ENCODE peak calls at places on chromosomes 11 and 22, in four cellular contexts. One of them, this sample, is unnamed.

GRCh38 chr22:20217563-20217962 is 50.6 kb downstream of the RTN4R start:
- DNase-seq in MM.1S: no peak
- DNase-seq in GM23248: no peak
- DNase-seq in GM23338: no peak
- DNase-seq in this sample: no peak

GRCh38 chr11:46389450-46390330 is 1.9 kb downstream of the CHRM4 start:
- DNase-seq in MM.1S: peak
- DNase-seq in GM23248: peak
- DNase-seq in GM23338: peak
- DNase-seq in this sample: peak

GRCh38 chr11:129249923-129250322 is 57.8 kb upstream of the ARHGAP32 start:
- DNase-seq in MM.1S: no peak
- DNase-seq in GM23248: peak
- DNase-seq in GM23338: no peak
- DNase-seq in this sample: no peak

GRCh38 chr11:7595016-7595869 is 78.1 kb downstream of the CYB5R2 start:
- DNase-seq in MM.1S: no peak
- DNase-seq in GM23248: peak
- DNase-seq in GM23338: peak
- DNase-seq in this sample: no peak

GRCh38 chr22:39312410-39312809 is 7.0 kb downstream of the RPL3 start:
- DNase-seq in MM.1S: no peak
- DNase-seq in GM23248: peak
- DNase-seq in GM23338: no peak
- DNase-seq in this sample: no peak

GRCh38 chr11:61189933-61190332 is 13.4 kb upstream of the PGA3 start:
- DNase-seq in MM.1S: no peak
- DNase-seq in GM23248: no peak
- DNase-seq in GM23338: no peak
- DNase-seq in this sample: no peak

GRCh38 chr11:2468363-2469240 is 23.8 kb downstream of the KCNQ1 start:
- DNase-seq in MM.1S: no peak
- DNase-seq in GM23248: no peak
- DNase-seq in GM23338: no peak
- DNase-seq in this sample: peak

GRCh38 chr11:27291302-27291889 is 71.6 kb downstream of the CCDC34 start:
- DNase-seq in MM.1S: no peak
- DNase-seq in GM23248: peak
- DNase-seq in GM23338: peak
- DNase-seq in this sample: peak

GRCh38 chr11:36265793-36266628 is 23.2 kb downstream of the COMMD9 start:
- DNase-seq in MM.1S: peak
- DNase-seq in GM23248: peak
- DNase-seq in GM23338: peak
- DNase-seq in this sample: peak

GRCh38 chr11:68342459-68343158 is 30.2 kb downstream of the LRP5 start:
- DNase-seq in MM.1S: no peak
- DNase-seq in GM23248: no peak
- DNase-seq in GM23338: peak
- DNase-seq in this sample: peak

GRCh38 chr11:69899957-69900821 is 81.0 kb upstream of the FGF3 start:
- DNase-seq in MM.1S: no peak
- DNase-seq in GM23248: no peak
- DNase-seq in GM23338: no peak
- DNase-seq in this sample: peak

GRCh38 chr11:122984186-122985011 is 2.8 kb upstream of the BSX start:
- DNase-seq in MM.1S: no peak
- DNase-seq in GM23248: peak
- DNase-seq in GM23338: peak
- DNase-seq in this sample: no peak

GRCh38 chr11:44784784-44785183 is 58.0 kb downstream of the TSPAN18 start:
- DNase-seq in MM.1S: no peak
- DNase-seq in GM23248: no peak
- DNase-seq in GM23338: no peak
- DNase-seq in this sample: no peak

GRCh38 chr11:121792185-121792584 is 323.8 kb downstream of the BLID start:
- DNase-seq in MM.1S: no peak
- DNase-seq in GM23248: no peak
- DNase-seq in GM23338: no peak
- DNase-seq in this sample: no peak

GRCh38 chr22:39601180-39601535 is 30.6 kb downstream of the CACNA1I start:
- DNase-seq in MM.1S: no peak
- DNase-seq in GM23248: no peak
- DNase-seq in GM23338: no peak
- DNase-seq in this sample: no peak

GRCh38 chr11:87851234-87851633 is 324.0 kb downstream of the RAB38 start:
- DNase-seq in MM.1S: no peak
- DNase-seq in GM23248: peak
- DNase-seq in GM23338: no peak
- DNase-seq in this sample: no peak

GRCh38 chr11:128207861-128208321 is 379.5 kb downstream of the ETS1 start:
- DNase-seq in MM.1S: no peak
- DNase-seq in GM23248: peak
- DNase-seq in GM23338: no peak
- DNase-seq in this sample: peak

GRCh38 chr11:80773919-80774318 is 1333.1 kb upstream of the TENM4 start:
- DNase-seq in MM.1S: no peak
- DNase-seq in GM23248: no peak
- DNase-seq in GM23338: no peak
- DNase-seq in this sample: no peak

GRCh38 chr22:18031670-18032454 is 7.5 kb upstream of the MICAL3 start:
- DNase-seq in MM.1S: no peak
- DNase-seq in GM23248: peak
- DNase-seq in GM23338: no peak
- DNase-seq in this sample: peak

DNA sequence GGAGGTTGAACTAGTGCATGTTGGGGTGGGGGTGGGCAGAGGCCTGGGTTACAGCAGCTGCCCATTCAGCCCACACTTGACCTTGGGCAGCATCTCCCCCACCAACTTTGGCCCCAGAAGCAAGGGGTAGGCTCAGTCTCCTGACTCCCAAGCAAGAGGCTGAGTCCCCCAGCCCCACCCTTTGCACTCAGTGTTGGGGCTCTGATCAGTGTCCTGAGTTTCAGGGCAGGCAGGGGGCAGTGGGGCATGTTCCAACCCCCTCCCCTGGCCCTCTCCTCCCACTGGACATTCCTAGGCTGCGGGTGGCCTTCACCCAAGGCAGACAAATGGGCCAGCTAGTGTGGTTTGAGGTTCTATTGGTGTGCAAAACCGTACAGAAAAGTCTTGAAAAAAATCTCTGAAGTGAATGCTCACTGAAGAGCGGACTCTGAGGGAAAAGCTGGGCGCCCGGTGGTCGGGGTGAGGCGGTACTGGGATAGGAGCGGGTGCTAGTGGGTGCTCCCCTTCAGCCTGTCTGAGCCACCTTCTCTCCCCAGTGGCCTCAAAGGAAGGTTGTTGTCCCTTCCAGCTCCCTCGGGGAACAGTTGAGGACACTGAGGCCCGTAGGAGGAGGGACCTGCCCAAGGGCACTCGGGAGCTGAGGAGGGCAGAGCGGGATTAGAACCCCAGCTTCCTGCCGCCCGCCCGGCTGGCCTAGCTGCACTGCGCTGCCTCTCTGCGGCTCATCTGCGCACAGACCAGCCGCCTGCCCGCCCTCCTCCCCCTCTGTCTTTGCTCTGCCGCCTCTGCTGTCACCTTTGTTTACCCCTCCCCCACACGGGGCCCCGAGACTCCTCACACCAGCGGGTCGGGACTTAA is 4.0 kb downstream of the KCNC1 start:
- DNase-seq in MM.1S: no peak
- DNase-seq in GM23248: no peak
- DNase-seq in GM23338: peak
- DNase-seq in this sample: no peak
- H3K4me3 ChIP-seq in MM.1S: no peak
- H3K4me3 ChIP-seq in GM23248: no peak
- H3K4me3 ChIP-seq in GM23338: peak
- H3K4me3 ChIP-seq in this sample: no peak

GRCh38 chr11:85961930-85962363 is 106.8 kb downstream of the CCDC83 start:
- DNase-seq in MM.1S: no peak
- DNase-seq in GM23248: no peak
- DNase-seq in GM23338: no peak
- DNase-seq in this sample: no peak

GRCh38 chr11:85965202-85965601 is 103.7 kb downstream of the PICALM start:
- DNase-seq in MM.1S: no peak
- DNase-seq in GM23248: peak
- DNase-seq in GM23338: no peak
- DNase-seq in this sample: no peak

GRCh38 chr11:85970593-85970992 is 98.3 kb downstream of the PICALM start:
- DNase-seq in MM.1S: no peak
- DNase-seq in GM23248: no peak
- DNase-seq in GM23338: no peak
- DNase-seq in this sample: no peak

GRCh38 chr11:85967457-85967856 is 101.4 kb downstream of the PICALM start:
- DNase-seq in MM.1S: no peak
- DNase-seq in GM23248: no peak
- DNase-seq in GM23338: no peak
- DNase-seq in this sample: no peak
- TF ChIP-seq EZH2 in MM.1S: no peak
- TF ChIP-seq EZH2 in GM23248: no peak
- TF ChIP-seq EZH2 in GM23338: no peak
- TF ChIP-seq EZH2 in this sample: no peak

GRCh38 chr11:64543818-64544217 is 47.2 kb upstream of the SLC22A12 start:
- DNase-seq in MM.1S: no peak
- DNase-seq in GM23248: no peak
- DNase-seq in GM23338: no peak
- DNase-seq in this sample: no peak

GRCh38 chr11:64546600-64546999 is 44.4 kb upstream of the SLC22A12 start:
- DNase-seq in MM.1S: no peak
- DNase-seq in GM23248: no peak
- DNase-seq in GM23338: no peak
- DNase-seq in this sample: no peak

GRCh38 chr11:64546176-64546575 is 44.8 kb upstream of the SLC22A12 start:
- DNase-seq in MM.1S: no peak
- DNase-seq in GM23248: no peak
- DNase-seq in GM23338: no peak
- DNase-seq in this sample: no peak

GRCh38 chr11:64544616-64545296 is 46.3 kb upstream of the SLC22A12 start:
- DNase-seq in MM.1S: no peak
- DNase-seq in GM23248: no peak
- DNase-seq in GM23338: no peak
- DNase-seq in this sample: no peak

DNA sequence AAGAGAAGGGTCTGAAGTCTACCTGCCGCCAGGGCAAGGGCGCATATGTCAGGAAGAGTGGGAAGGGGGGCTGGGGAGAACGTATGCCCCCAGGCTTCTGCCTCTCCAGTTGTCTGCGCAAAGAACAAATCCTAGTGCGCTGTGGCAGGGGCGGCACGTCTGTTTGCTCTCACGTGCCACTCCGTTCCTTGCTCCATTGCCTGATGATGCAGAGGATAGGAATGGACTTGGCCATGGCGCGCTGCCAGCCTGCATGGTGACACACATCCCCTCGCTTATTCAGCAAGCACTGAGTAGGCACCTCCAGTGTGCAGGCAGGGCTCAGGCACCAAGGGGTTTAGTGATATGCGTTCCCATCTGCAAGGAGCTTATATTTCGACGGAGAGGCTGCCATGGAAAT is 45.4 kb upstream of the SLC22A12 start:
- DNase-seq in MM.1S: no peak
- DNase-seq in GM23248: peak
- DNase-seq in GM23338: no peak
- DNase-seq in this sample: no peak
- TF ChIP-seq EZH2phosphoT487 in MM.1S: no peak
- TF ChIP-seq EZH2phosphoT487 in GM23248: no peak
- TF ChIP-seq EZH2phosphoT487 in GM23338: no peak
- TF ChIP-seq EZH2phosphoT487 in this sample: no peak

GRCh38 chr22:37089451-37089850 is 20.1 kb downstream of the TMPRSS6 start:
- DNase-seq in MM.1S: no peak
- DNase-seq in GM23248: no peak
- DNase-seq in GM23338: no peak
- DNase-seq in this sample: no peak
- H3K4me3 ChIP-seq in MM.1S: no peak
- H3K4me3 ChIP-seq in GM23248: no peak
- H3K4me3 ChIP-seq in GM23338: no peak
- H3K4me3 ChIP-seq in this sample: no peak